ENCODE peak calls at places on chromosomes 7 and 10, in seven cellular contexts. T is A549, V is lower lobe of right lung, Q is transverse colon, K is HL-60, S is esophagus squamous epithelium, B is colonic mucosa. U is an unnamed sample.

GRCh38 chr10:72275351-72276012 is 1.8 kb downstream of the DDIT4 start:
- DNase-seq in S (no peak), B (peak; percentile 68), T (peak; percentile 45), V (no peak), K (no peak), Q (peak; percentile 46), U (no peak)

GRCh38 chr10:5810235-5810634 is 3.0 kb downstream of the GDI2 start:
- DNase-seq in V (no peak), K (no peak), T (no peak), S (no peak), B (no peak), Q (no peak), U (no peak)

GRCh38 chr10:114398587-114399331 is 5.5 kb downstream of the AFAP1L2 start:
- DNase-seq in B (no peak), Q (no peak), K (no peak), V (no peak), T (no peak), S (no peak), U (no peak)

GRCh38 chr10:103396789-103397087 is 312 bp downstream of the PDCD11 start:
- DNase-seq in T (no peak), S (no peak), V (no peak), Q (no peak), K (no peak), B (no peak), U (no peak)

GRCh38 chr7:30231271-30231670 is 53.1 kb upstream of the ZNRF2 start:
- DNase-seq in B (no peak), Q (no peak), T (no peak), K (no peak), S (no peak), V (no peak), U (no peak)

GRCh38 chr7:25849361-25850184 is 302.4 kb upstream of the NFE2L3 start:
- DNase-seq in T (peak; percentile 62), V (no peak), K (no peak), S (no peak), B (no peak), Q (no peak), U (no peak)

GRCh38 chr7:156275292-156275691 is 365.3 kb upstream of the RNF32 start:
- DNase-seq in Q (no peak), T (no peak), K (no peak), V (no peak), S (no peak), B (no peak), U (no peak)

GRCh38 chr7:41993173-41993867 is 243.7 kb downstream of the GLI3 start:
- DNase-seq in S (no peak), T (no peak), V (no peak), B (no peak), K (no peak), Q (no peak), U (no peak)

GRCh38 chr10:5545778-5546710 is 21.3 kb downstream of the CALML3 start:
- DNase-seq in T (peak; percentile 94), K (no peak), Q (peak; percentile 35), B (peak; percentile 53), V (peak; percentile 71), S (no peak), U (peak; percentile 50)

GRCh38 chr7:148953676-148954075 is 69.6 kb upstream of the EZH2 start:
- DNase-seq in S (no peak), V (peak; percentile 34), T (no peak), K (no peak), Q (no peak), B (no peak), U (no peak)

GRCh38 chr10:15158972-15159371 is 9.5 kb downstream of the NMT2 start:
- DNase-seq in T (no peak), V (no peak), K (no peak), S (no peak), B (no peak), Q (no peak), U (no peak)

GRCh38 chr10:130434446-130435385 is 298.5 kb downstream of the GLRX3 start:
- DNase-seq in B (no peak), S (no peak), Q (no peak), T (no peak), K (no peak), V (no peak), U (no peak)

GRCh38 chr10:32409741-32410140 is 36.2 kb upstream of the CCDC7 start:
- DNase-seq in T (peak; percentile 47), S (no peak), B (no peak), Q (no peak), K (no peak), V (no peak), U (no peak)

GRCh38 chr10:61350068-61350467 is 103.1 kb downstream of the TMEM26 start:
- DNase-seq in K (no peak), V (no peak), B (no peak), Q (no peak), T (no peak), S (no peak), U (no peak)

GRCh38 chr10:110803239-110803593 is 68.5 kb upstream of the PDCD4 start:
- DNase-seq in B (no peak), K (no peak), Q (no peak), S (no peak), V (no peak), T (no peak), U (no peak)

GRCh38 chr10:110802090-110802489 is 69.6 kb upstream of the PDCD4 start:
- DNase-seq in V (no peak), B (no peak), T (no peak), K (no peak), Q (no peak), S (no peak), U (no peak)

GRCh38 chr10:110805292-110805691 is 66.4 kb upstream of the PDCD4 start:
- DNase-seq in V (no peak), S (no peak), B (no peak), T (no peak), K (no peak), Q (no peak), U (no peak)

GRCh38 chr10:110803830-110804338 is 67.8 kb upstream of the PDCD4 start:
- DNase-seq in V (no peak), Q (peak; percentile 74), T (peak; percentile 50), B (peak; percentile 79), K (no peak), S (no peak), U (no peak)

GRCh38 chr10:110802551-110803238 is 69.0 kb upstream of the PDCD4 start:
- DNase-seq in V (peak; percentile 79), S (no peak), T (no peak), B (peak; percentile 78), Q (peak; percentile 75), K (no peak), U (peak; percentile 69)
- H3K27ac ChIP-seq in V (no peak overlapping the region), S (peak overlapping the region; percentile 77), T (no peak overlapping the region), B (peak overlapping the region; percentile 26), Q (peak overlapping the region; percentile 67), K (no peak overlapping the region), U (peak overlapping the region; percentile 62)

GRCh38 chr10:11762706-11763500 is 20.7 kb downstream of the ECHDC3 start:
- DNase-seq in B (no peak), Q (no peak), S (no peak), V (no peak), K (no peak), T (no peak), U (no peak)
- H3K4me3 ChIP-seq in B (no peak overlapping the region), Q (no peak overlapping the region), S (no peak overlapping the region), V (no peak overlapping the region), K (no peak overlapping the region), T (no peak overlapping the region), U (no peak overlapping the region)

GRCh38 chr10:70167246-70167645 is 3.1 kb downstream of the SAR1A start:
- DNase-seq in S (no peak), Q (no peak), T (no peak), K (no peak), B (no peak), V (no peak), U (no peak)

GRCh38 chr10:70164179-70164578 is 6.1 kb downstream of the SAR1A start:
- DNase-seq in K (no peak), T (no peak), V (no peak), Q (no peak), B (no peak), S (no peak), U (no peak)

GRCh38 chr10:70166394-70166793 is 3.9 kb downstream of the SAR1A start:
- DNase-seq in K (no peak), S (no peak), B (no peak), V (no peak), T (no peak), Q (no peak), U (no peak)

GRCh38 chr10:70169661-70170364 is 501 bp downstream of the SAR1A start:
- DNase-seq in Q (no peak), S (no peak), B (no peak), K (no peak), T (no peak), V (peak; percentile 45), U (no peak)

GRCh38 chr10:70169011-70169410 is 1.3 kb downstream of the SAR1A start:
- DNase-seq in K (no peak), B (no peak), S (no peak), T (no peak), V (no peak), Q (no peak), U (no peak)
- H3K27ac ChIP-seq in K (peak overlapping the region; percentile 90), B (no peak overlapping the region), S (peak overlapping the region; percentile 95), T (no peak overlapping the region), V (peak overlapping the region; percentile 93), Q (peak overlapping the region; percentile 96), U (no peak overlapping the region)

GRCh38 chr7:111784971-111785575 is 222.8 kb upstream of the IMMP2L start:
- DNase-seq in B (no peak), T (no peak), V (no peak), Q (no peak), S (no peak), K (no peak), U (no peak)
- H3K4me3 ChIP-seq in B (no peak overlapping the region), T (no peak overlapping the region), V (no peak overlapping the region), Q (no peak overlapping the region), S (no peak overlapping the region), K (no peak overlapping the region), U (no peak overlapping the region)

GRCh38 chr10:33497338-33497737 is 162.9 kb upstream of the NRP1 start:
- DNase-seq in Q (no peak), K (no peak), T (no peak), B (no peak), S (no peak), V (no peak), U (no peak)

GRCh38 chr10:33496096-33496495 is 161.6 kb upstream of the NRP1 start:
- DNase-seq in K (no peak), Q (no peak), T (no peak), B (no peak), V (no peak), S (no peak), U (no peak)

GRCh38 chr10:33492914-33493313 is 158.4 kb upstream of the NRP1 start:
- DNase-seq in B (no peak), V (no peak), K (no peak), S (no peak), T (no peak), Q (no peak), U (no peak)

GRCh38 chr10:33494694-33495093 is 160.2 kb upstream of the NRP1 start:
- DNase-seq in V (no peak), S (no peak), K (no peak), Q (no peak), T (no peak), B (no peak), U (no peak)

DNA sequence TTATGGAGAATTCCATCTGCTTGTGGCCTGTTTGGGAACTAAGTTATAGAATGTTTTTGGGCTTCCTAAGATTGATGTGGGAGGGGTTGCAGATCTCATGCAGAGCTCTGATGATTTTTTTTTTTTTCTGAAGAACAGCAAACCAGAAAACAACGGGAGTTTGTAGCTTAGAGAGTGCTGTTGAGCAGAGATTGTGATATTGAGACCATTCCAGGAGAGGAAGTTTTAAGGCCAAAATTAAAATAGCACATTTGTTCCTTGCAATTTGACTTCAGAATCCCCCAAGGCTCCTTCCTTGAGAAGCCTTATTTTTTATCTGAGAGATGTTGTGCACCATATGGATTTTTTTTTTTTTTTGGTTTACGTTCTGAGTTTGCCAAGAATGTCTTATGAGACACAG is 159.5 kb upstream of the NRP1 start:
- DNase-seq in V (no peak), K (no peak), Q (no peak), S (no peak), B (no peak), T (no peak), U (no peak)
- H3K27ac ChIP-seq in V (no peak overlapping the region), K (no peak overlapping the region), Q (no peak overlapping the region), S (peak overlapping the region; percentile 16), B (no peak overlapping the region), T (no peak overlapping the region), U (no peak overlapping the region)